ENCODE peak calls at places on chromosomes 3 and 15, in eight cellular contexts. One of them, this sample, is unnamed.

GRCh38 chr3:111923095-111923771 is 55.6 kb upstream of the ABHD10 start:
- DNase-seq in EH: peak; percentile 43
- DNase-seq in left cardiac atrium: no peak
- DNase-seq in activated CD8-positive, alpha-beta memory T cell treated with anti-CD3 and anti-CD28 coated beads, Interleukin-2, amount 50 U/mL, for 48 hours: no peak
- DNase-seq in non-pigmented ciliary epithelial cell: no peak
- DNase-seq in NCI-H345: no peak
- DNase-seq in stimulated activated effector memory CD8-positive, alpha-beta T cell treated with anti-CD3 and anti-CD28 coated beads, Interleukin-12 subunit alpha, Interleukin-12 subunit beta, amount 100 ng/mL, for 72 hours: no peak
- DNase-seq in AG04450: no peak
- DNase-seq in this sample: no peak

GRCh38 chr3:138775254-138775595 is 59.5 kb downstream of the PIK3CB start:
- DNase-seq in EH: no peak
- DNase-seq in NCI-H345: no peak
- DNase-seq in left cardiac atrium: no peak
- DNase-seq in non-pigmented ciliary epithelial cell: no peak
- DNase-seq in stimulated activated effector memory CD8-positive, alpha-beta T cell treated with anti-CD3 and anti-CD28 coated beads, Interleukin-12 subunit alpha, Interleukin-12 subunit beta, amount 100 ng/mL, for 72 hours: no peak
- DNase-seq in activated CD8-positive, alpha-beta memory T cell treated with anti-CD3 and anti-CD28 coated beads, Interleukin-2, amount 50 U/mL, for 48 hours: no peak
- DNase-seq in AG04450: no peak
- DNase-seq in this sample: no peak

GRCh38 chr3:107525101-107525953 is 2.6 kb downstream of the BBX start:
- DNase-seq in stimulated activated effector memory CD8-positive, alpha-beta T cell treated with anti-CD3 and anti-CD28 coated beads, Interleukin-12 subunit alpha, Interleukin-12 subunit beta, amount 100 ng/mL, for 72 hours: peak; percentile 67
- DNase-seq in non-pigmented ciliary epithelial cell: no peak
- DNase-seq in AG04450: no peak
- DNase-seq in activated CD8-positive, alpha-beta memory T cell treated with anti-CD3 and anti-CD28 coated beads, Interleukin-2, amount 50 U/mL, for 48 hours: peak; percentile 70
- DNase-seq in left cardiac atrium: peak; percentile 42
- DNase-seq in EH: peak; percentile 59
- DNase-seq in NCI-H345: no peak
- DNase-seq in this sample: peak; percentile 37

GRCh38 chr3:183698760-183699159 is 1.2 kb downstream of the YEATS2 start:
- DNase-seq in left cardiac atrium: no peak
- DNase-seq in non-pigmented ciliary epithelial cell: no peak
- DNase-seq in activated CD8-positive, alpha-beta memory T cell treated with anti-CD3 and anti-CD28 coated beads, Interleukin-2, amount 50 U/mL, for 48 hours: no peak
- DNase-seq in AG04450: no peak
- DNase-seq in EH: peak; percentile 52
- DNase-seq in stimulated activated effector memory CD8-positive, alpha-beta T cell treated with anti-CD3 and anti-CD28 coated beads, Interleukin-12 subunit alpha, Interleukin-12 subunit beta, amount 100 ng/mL, for 72 hours: no peak
- DNase-seq in NCI-H345: no peak
- DNase-seq in this sample: no peak

GRCh38 chr3:160735801-160736200 is 20.2 kb upstream of the PPM1L start:
- DNase-seq in NCI-H345: peak; percentile 58
- DNase-seq in EH: no peak
- DNase-seq in non-pigmented ciliary epithelial cell: no peak
- DNase-seq in AG04450: no peak
- DNase-seq in activated CD8-positive, alpha-beta memory T cell treated with anti-CD3 and anti-CD28 coated beads, Interleukin-2, amount 50 U/mL, for 48 hours: no peak
- DNase-seq in stimulated activated effector memory CD8-positive, alpha-beta T cell treated with anti-CD3 and anti-CD28 coated beads, Interleukin-12 subunit alpha, Interleukin-12 subunit beta, amount 100 ng/mL, for 72 hours: no peak
- DNase-seq in left cardiac atrium: no peak
- DNase-seq in this sample: no peak

GRCh38 chr3:37909067-37909911 is 47.6 kb downstream of the CTDSPL start:
- DNase-seq in NCI-H345: no peak
- DNase-seq in left cardiac atrium: no peak
- DNase-seq in non-pigmented ciliary epithelial cell: no peak
- DNase-seq in stimulated activated effector memory CD8-positive, alpha-beta T cell treated with anti-CD3 and anti-CD28 coated beads, Interleukin-12 subunit alpha, Interleukin-12 subunit beta, amount 100 ng/mL, for 72 hours: no peak
- DNase-seq in EH: peak; percentile 19
- DNase-seq in AG04450: no peak
- DNase-seq in activated CD8-positive, alpha-beta memory T cell treated with anti-CD3 and anti-CD28 coated beads, Interleukin-2, amount 50 U/mL, for 48 hours: no peak
- DNase-seq in this sample: no peak

GRCh38 chr3:134796313-134797079 is 1.4 kb downstream of the EPHB1 start:
- DNase-seq in AG04450: no peak
- DNase-seq in activated CD8-positive, alpha-beta memory T cell treated with anti-CD3 and anti-CD28 coated beads, Interleukin-2, amount 50 U/mL, for 48 hours: no peak
- DNase-seq in left cardiac atrium: no peak
- DNase-seq in stimulated activated effector memory CD8-positive, alpha-beta T cell treated with anti-CD3 and anti-CD28 coated beads, Interleukin-12 subunit alpha, Interleukin-12 subunit beta, amount 100 ng/mL, for 72 hours: peak; percentile 47
- DNase-seq in non-pigmented ciliary epithelial cell: no peak
- DNase-seq in NCI-H345: peak; percentile 56
- DNase-seq in EH: peak; percentile 26
- DNase-seq in this sample: peak; percentile 27

GRCh38 chr3:113947372-113948014 is at the start of gene ZDHHC23:
- DNase-seq in left cardiac atrium: peak; percentile 82
- DNase-seq in NCI-H345: peak; percentile 79
- DNase-seq in activated CD8-positive, alpha-beta memory T cell treated with anti-CD3 and anti-CD28 coated beads, Interleukin-2, amount 50 U/mL, for 48 hours: peak; percentile 78
- DNase-seq in non-pigmented ciliary epithelial cell: no peak
- DNase-seq in stimulated activated effector memory CD8-positive, alpha-beta T cell treated with anti-CD3 and anti-CD28 coated beads, Interleukin-12 subunit alpha, Interleukin-12 subunit beta, amount 100 ng/mL, for 72 hours: peak; percentile 82
- DNase-seq in EH: peak; percentile 59
- DNase-seq in AG04450: no peak
- DNase-seq in this sample: peak; percentile 85

GRCh38 chr15:60865507-60865906 is 363.6 kb downstream of the RORA start:
- DNase-seq in left cardiac atrium: no peak
- DNase-seq in NCI-H345: no peak
- DNase-seq in AG04450: no peak
- DNase-seq in activated CD8-positive, alpha-beta memory T cell treated with anti-CD3 and anti-CD28 coated beads, Interleukin-2, amount 50 U/mL, for 48 hours: no peak
- DNase-seq in stimulated activated effector memory CD8-positive, alpha-beta T cell treated with anti-CD3 and anti-CD28 coated beads, Interleukin-12 subunit alpha, Interleukin-12 subunit beta, amount 100 ng/mL, for 72 hours: no peak
- DNase-seq in EH: no peak
- DNase-seq in non-pigmented ciliary epithelial cell: no peak
- DNase-seq in this sample: no peak

GRCh38 chr3:171811059-171811912 is 1.0 kb upstream of the PLD1 start:
- DNase-seq in left cardiac atrium: no peak
- DNase-seq in non-pigmented ciliary epithelial cell: peak; percentile 97
- DNase-seq in EH: peak; percentile 99
- DNase-seq in NCI-H345: no peak
- DNase-seq in AG04450: peak; percentile 91
- DNase-seq in stimulated activated effector memory CD8-positive, alpha-beta T cell treated with anti-CD3 and anti-CD28 coated beads, Interleukin-12 subunit alpha, Interleukin-12 subunit beta, amount 100 ng/mL, for 72 hours: peak; percentile 29
- DNase-seq in activated CD8-positive, alpha-beta memory T cell treated with anti-CD3 and anti-CD28 coated beads, Interleukin-2, amount 50 U/mL, for 48 hours: no peak
- DNase-seq in this sample: no peak

GRCh38 chr3:177640319-177640997 is 443.2 kb upstream of the TBL1XR1 start:
- DNase-seq in stimulated activated effector memory CD8-positive, alpha-beta T cell treated with anti-CD3 and anti-CD28 coated beads, Interleukin-12 subunit alpha, Interleukin-12 subunit beta, amount 100 ng/mL, for 72 hours: no peak
- DNase-seq in non-pigmented ciliary epithelial cell: no peak
- DNase-seq in EH: no peak
- DNase-seq in NCI-H345: peak; percentile 96
- DNase-seq in activated CD8-positive, alpha-beta memory T cell treated with anti-CD3 and anti-CD28 coated beads, Interleukin-2, amount 50 U/mL, for 48 hours: no peak
- DNase-seq in left cardiac atrium: no peak
- DNase-seq in AG04450: no peak
- DNase-seq in this sample: no peak

GRCh38 chr15:74201656-74202420 is 749 bp downstream of the STRA6 start:
- DNase-seq in stimulated activated effector memory CD8-positive, alpha-beta T cell treated with anti-CD3 and anti-CD28 coated beads, Interleukin-12 subunit alpha, Interleukin-12 subunit beta, amount 100 ng/mL, for 72 hours: no peak
- DNase-seq in non-pigmented ciliary epithelial cell: no peak
- DNase-seq in activated CD8-positive, alpha-beta memory T cell treated with anti-CD3 and anti-CD28 coated beads, Interleukin-2, amount 50 U/mL, for 48 hours: no peak
- DNase-seq in AG04450: no peak
- DNase-seq in left cardiac atrium: no peak
- DNase-seq in EH: peak; percentile 48
- DNase-seq in NCI-H345: no peak
- DNase-seq in this sample: no peak

GRCh38 chr15:75827691-75828090 is 15.6 kb upstream of the UBE2Q2 start:
- DNase-seq in non-pigmented ciliary epithelial cell: no peak
- DNase-seq in left cardiac atrium: no peak
- DNase-seq in stimulated activated effector memory CD8-positive, alpha-beta T cell treated with anti-CD3 and anti-CD28 coated beads, Interleukin-12 subunit alpha, Interleukin-12 subunit beta, amount 100 ng/mL, for 72 hours: no peak
- DNase-seq in NCI-H345: no peak
- DNase-seq in EH: no peak
- DNase-seq in AG04450: no peak
- DNase-seq in activated CD8-positive, alpha-beta memory T cell treated with anti-CD3 and anti-CD28 coated beads, Interleukin-2, amount 50 U/mL, for 48 hours: no peak
- DNase-seq in this sample: peak; percentile 9